ENCODE peak calls at places on chromosomes 3 and 15, in nine cellular contexts. Y, K, X, F, H, W, U, P and D are unnamed samples.

GRCh38 chr3:154971771-154972326 is 108.3 kb upstream of the MME start:
- DNase-seq in Y (no peak), K (no peak), X (no peak), F (no peak), H (peak; percentile 1), W (no peak), U (no peak), P (no peak), D (no peak)

GRCh38 chr3:128378631-128379347 is 87.9 kb downstream of the DNAJB8 start:
- DNase-seq in Y (no peak), K (peak; percentile 77), X (no peak), F (no peak), H (no peak), W (peak; percentile 65), U (no peak), P (peak; percentile 34), D (no peak)

GRCh38 chr3:196563721-196564225 is 4.6 kb downstream of the WDR53 start:
- DNase-seq in Y (no peak), K (no peak), X (no peak), F (no peak), H (peak; percentile 23), W (no peak), U (no peak), P (no peak), D (no peak)

GRCh38 chr3:166211451-166211850 is 374.2 kb upstream of the BCHE start:
- DNase-seq in Y (no peak), K (no peak), X (no peak), F (no peak), H (no peak), W (no peak), U (no peak), P (no peak), D (no peak)

GRCh38 chr3:4755566-4755965 is 223.7 kb upstream of the BHLHE40 start:
- DNase-seq in Y (peak; percentile 55), K (no peak), X (no peak), F (no peak), H (no peak), W (no peak), U (no peak), P (no peak), D (no peak)

GRCh38 chr3:17122758-17123157 is 238.0 kb downstream of the PLCL2 start:
- DNase-seq in Y (no peak), K (no peak), X (no peak), F (no peak), H (no peak), W (no peak), U (no peak), P (no peak), D (no peak)

GRCh38 chr3:64863811-64864210 is 176.0 kb upstream of the ADAMTS9 start:
- DNase-seq in Y (no peak), K (no peak), X (no peak), F (no peak), H (no peak), W (no peak), U (no peak), P (no peak), D (no peak)

GRCh38 chr3:38782148-38782547 is 33.9 kb downstream of the SCN10A start:
- DNase-seq in Y (no peak), K (no peak), X (peak; percentile 14), F (no peak), H (no peak), W (no peak), U (no peak), P (no peak), D (no peak)

GRCh38 chr3:20111836-20112235 is 71.6 kb downstream of the KAT2B start:
- DNase-seq in Y (no peak), K (no peak), X (no peak), F (no peak), H (peak; percentile 14), W (no peak), U (no peak), P (no peak), D (no peak)

GRCh38 chr3:47857151-47857550 is 54.2 kb downstream of the DHX30 start:
- DNase-seq in Y (no peak), K (no peak), X (no peak), F (no peak), H (no peak), W (no peak), U (no peak), P (no peak), D (no peak)

GRCh38 chr3:170531557-170532335 is 54.1 kb downstream of the SLC7A14 start:
- DNase-seq in Y (no peak), K (peak; percentile 79), X (no peak), F (no peak), H (no peak), W (no peak), U (no peak), P (no peak), D (no peak)

GRCh38 chr3:100001514-100002270 is 112.6 kb downstream of the FILIP1L start:
- DNase-seq in Y (no peak), K (no peak), X (no peak), F (no peak), H (no peak), W (no peak), U (no peak), P (no peak), D (no peak)

GRCh38 chr3:97821413-97821809 is 400 bp upstream of the CRYBG3 start:
- DNase-seq in Y (peak; percentile 59), K (peak; percentile 77), X (peak; percentile 45), F (peak; percentile 45), H (no peak), W (peak; percentile 34), U (no peak), P (peak; percentile 56), D (no peak)

GRCh38 chr15:90650117-90650955 is 66.8 kb upstream of the BLM start:
- DNase-seq in Y (no peak), K (no peak), X (no peak), F (no peak), H (no peak), W (no peak), U (no peak), P (no peak), D (no peak)

GRCh38 chr3:122957707-122958210 is 69.8 kb downstream of the SEMA5B start:
- DNase-seq in Y (no peak), K (no peak), X (no peak), F (no peak), H (no peak), W (no peak), U (no peak), P (peak; percentile 59), D (no peak)

GRCh38 chr3:1195922-1196321 is 103.1 kb downstream of the CNTN6 start:
- DNase-seq in Y (no peak), K (no peak), X (no peak), F (no peak), H (no peak), W (no peak), U (no peak), P (no peak), D (no peak)

GRCh38 chr3:26100176-26100575 is 310.3 kb downstream of the OXSM start:
- DNase-seq in Y (no peak), K (no peak), X (no peak), F (no peak), H (no peak), W (no peak), U (no peak), P (no peak), D (no peak)

GRCh38 chr3:15317164-15317477 is 15.3 kb downstream of the SH3BP5 start:
- DNase-seq in Y (no peak), K (peak; percentile 64), X (no peak), F (no peak), H (no peak), W (no peak), U (no peak), P (no peak), D (no peak)

GRCh38 chr3:40741729-40742128 is 217.0 kb downstream of the ZNF621 start:
- DNase-seq in Y (no peak), K (peak; percentile 82), X (no peak), F (no peak), H (peak; percentile 6), W (peak; percentile 37), U (no peak), P (no peak), D (no peak)

GRCh38 chr15:100887211-100887913 is 7.7 kb downstream of the ALDH1A3 start:
- DNase-seq in Y (no peak), K (peak; percentile 51), X (no peak), F (no peak), H (no peak), W (no peak), U (no peak), P (no peak), D (no peak)

GRCh38 chr15:95261546-95261945 is 1030.2 kb downstream of the MCTP2 start:
- DNase-seq in Y (no peak), K (no peak), X (no peak), F (no peak), H (no peak), W (no peak), U (no peak), P (no peak), D (no peak)
- H3K4me1 ChIP-seq in Y (no peaks in the 10 kb centered on the region), K (peaks cover 25% of the 10 kb centered on the region), X (no peaks in the 10 kb centered on the region), F (peaks cover 32% of the 10 kb centered on the region), H (peaks cover 2% of the 10 kb centered on the region), W (peaks cover 8% of the 10 kb centered on the region), U (no peaks in the 10 kb centered on the region), P (peaks cover 10% of the 10 kb centered on the region), D (peaks cover 51% of the 10 kb centered on the region)

GRCh38 chr3:127089487-127090145 is 103.3 kb upstream of the PRR23E start:
- DNase-seq in Y (no peak), K (no peak), X (no peak), F (no peak), H (no peak), W (no peak), U (no peak), P (no peak), D (no peak)
- TF ChIP-seq EP300 in Y (no peak), K (no peak), X (peak; percentile 4), F (no peak), H (no peak), W (no peak), U (no peak), P (no peak), D (no peak)

DNA sequence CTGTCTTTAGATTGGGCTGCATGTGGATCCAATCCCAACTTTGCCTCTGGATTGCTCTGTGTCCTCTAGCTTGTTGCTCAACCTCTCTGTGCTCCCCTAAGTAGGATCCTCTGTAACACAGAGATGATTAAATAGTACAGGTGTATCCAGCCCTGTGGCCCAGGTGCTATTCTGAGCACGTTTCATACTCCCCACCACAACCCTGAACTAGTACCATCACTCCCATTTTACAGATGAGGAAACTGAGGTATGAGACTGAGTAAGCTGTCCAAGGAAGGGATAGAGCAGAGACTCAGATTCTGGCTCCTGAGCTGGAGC is 7.2 kb downstream of the ISG20 start:
- DNase-seq in Y (no peak), K (no peak), X (no peak), F (no peak), H (no peak), W (no peak), U (no peak), P (peak; percentile 6), D (no peak)
- H3K4me1 ChIP-seq in Y (peaks cover 12% of the 10 kb centered on the region), K (no peaks in the 10 kb centered on the region), X (peaks cover 6% of the 10 kb centered on the region), F (peaks cover 81% of the 10 kb centered on the region), H (peaks cover 19% of the 10 kb centered on the region), W (no peaks in the 10 kb centered on the region), U (peaks cover 41% of the 10 kb centered on the region), P (peaks cover 37% of the 10 kb centered on the region), D (peaks cover 18% of the 10 kb centered on the region)

DNA sequence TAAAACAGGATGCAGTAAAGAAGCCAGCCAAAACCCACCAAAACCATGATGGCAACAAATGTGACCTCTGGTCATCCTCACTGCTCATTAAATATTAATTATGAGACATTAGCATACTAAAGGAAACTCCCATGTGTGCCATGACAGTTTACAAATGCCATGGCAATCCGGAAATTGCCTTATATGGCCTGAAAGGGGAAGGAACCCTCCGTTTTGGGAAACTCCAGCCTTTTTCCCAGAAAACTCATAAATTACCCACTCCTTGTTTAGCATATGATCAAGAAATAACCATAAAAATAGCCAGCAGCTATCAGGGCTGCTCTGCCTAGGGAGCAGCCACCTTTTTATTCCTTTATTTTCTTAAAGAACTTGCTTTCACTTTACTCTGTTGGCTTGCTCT is 992.7 kb downstream of the NTRK3 start:
- DNase-seq in Y (no peak), K (no peak), X (no peak), F (no peak), H (no peak), W (no peak), U (no peak), P (no peak), D (no peak)
- TF ChIP-seq EP300 in Y (no peak), K (no peak), X (no peak), F (no peak), H (no peak), W (no peak), U (no peak), P (no peak), D (no peak)